ENCODE peak calls at places on chromosomes 7 and 10, in five cellular contexts. One of them, this sample, is unnamed.
A peak's percentile ranks its signal among the peaks of the same experiment; 100 is the strongest.

GRCh38 chr7:15967121-15967520 is 280.6 kb upstream of the MEOX2 start:
- DNase-seq in sigmoid colon: no peak
- DNase-seq in fibroblast of lung: no peak
- DNase-seq in HepG2: no peak
- DNase-seq in endothelial cell of umbilical vein: no peak
- DNase-seq in this sample: no peak

GRCh38 chr10:43942096-43942885 is 293.6 kb upstream of the ZNF32 start:
- DNase-seq in HepG2: no peak
- DNase-seq in endothelial cell of umbilical vein: no peak
- DNase-seq in sigmoid colon: no peak
- DNase-seq in fibroblast of lung: no peak
- DNase-seq in this sample: no peak

GRCh38 chr10:19993714-19994343 is 177.6 kb downstream of the PLXDC2 start:
- DNase-seq in HepG2: no peak
- DNase-seq in endothelial cell of umbilical vein: no peak
- DNase-seq in fibroblast of lung: peak; percentile 81
- DNase-seq in sigmoid colon: no peak
- DNase-seq in this sample: no peak

GRCh38 chr10:48507933-48508830 is 96.7 kb downstream of the ARHGAP22 start:
- DNase-seq in sigmoid colon: peak; percentile 71
- DNase-seq in HepG2: no peak
- DNase-seq in endothelial cell of umbilical vein: peak; percentile 43
- DNase-seq in fibroblast of lung: peak; percentile 38
- DNase-seq in this sample: no peak

GRCh38 chr7:25739096-25739495 is 412.9 kb upstream of the NFE2L3 start:
- DNase-seq in HepG2: no peak
- DNase-seq in sigmoid colon: no peak
- DNase-seq in fibroblast of lung: no peak
- DNase-seq in endothelial cell of umbilical vein: no peak
- DNase-seq in this sample: no peak

GRCh38 chr10:103645141-103646054 is 151.9 kb downstream of the NEURL1 start:
- DNase-seq in fibroblast of lung: peak; percentile 92
- DNase-seq in sigmoid colon: peak; percentile 86
- DNase-seq in HepG2: peak; percentile 87
- DNase-seq in endothelial cell of umbilical vein: peak; percentile 20
- DNase-seq in this sample: peak; percentile 66

GRCh38 chr10:99777918-99778716 is 4.3 kb upstream of the ABCC2 start:
- DNase-seq in endothelial cell of umbilical vein: peak; percentile 37
- DNase-seq in sigmoid colon: no peak
- DNase-seq in HepG2: peak; percentile 39
- DNase-seq in fibroblast of lung: no peak
- DNase-seq in this sample: no peak

GRCh38 chr10:94902570-94902969 is 35.9 kb upstream of the CYP2C9 start:
- DNase-seq in sigmoid colon: no peak
- DNase-seq in HepG2: peak; percentile 91
- DNase-seq in fibroblast of lung: no peak
- DNase-seq in endothelial cell of umbilical vein: no peak
- DNase-seq in this sample: no peak

GRCh38 chr7:4744391-4745264 is 30.8 kb upstream of the AP5Z1 start:
- DNase-seq in HepG2: peak; percentile 93
- DNase-seq in endothelial cell of umbilical vein: peak; percentile 96
- DNase-seq in fibroblast of lung: peak; percentile 100
- DNase-seq in sigmoid colon: peak; percentile 99
- DNase-seq in this sample: peak; percentile 98
- TF ChIP-seq CTCF in HepG2: peak; percentile 3
- TF ChIP-seq CTCF in endothelial cell of umbilical vein: no peak
- TF ChIP-seq CTCF in fibroblast of lung: no peak
- TF ChIP-seq CTCF in sigmoid colon: no peak
- TF ChIP-seq CTCF in this sample: no peak

GRCh38 chr10:11006428-11006825 is 11.2 kb upstream of the CELF2 start:
- DNase-seq in HepG2: no peak
- DNase-seq in fibroblast of lung: no peak
- DNase-seq in sigmoid colon: no peak
- DNase-seq in endothelial cell of umbilical vein: no peak
- DNase-seq in this sample: no peak
- H3K4me3 ChIP-seq in HepG2: no peak overlapping the region
- H3K4me3 ChIP-seq in fibroblast of lung: no peak overlapping the region
- H3K4me3 ChIP-seq in sigmoid colon: no peak overlapping the region
- H3K4me3 ChIP-seq in endothelial cell of umbilical vein: no peak overlapping the region
- H3K4me3 ChIP-seq in this sample: no peak overlapping the region

DNA sequence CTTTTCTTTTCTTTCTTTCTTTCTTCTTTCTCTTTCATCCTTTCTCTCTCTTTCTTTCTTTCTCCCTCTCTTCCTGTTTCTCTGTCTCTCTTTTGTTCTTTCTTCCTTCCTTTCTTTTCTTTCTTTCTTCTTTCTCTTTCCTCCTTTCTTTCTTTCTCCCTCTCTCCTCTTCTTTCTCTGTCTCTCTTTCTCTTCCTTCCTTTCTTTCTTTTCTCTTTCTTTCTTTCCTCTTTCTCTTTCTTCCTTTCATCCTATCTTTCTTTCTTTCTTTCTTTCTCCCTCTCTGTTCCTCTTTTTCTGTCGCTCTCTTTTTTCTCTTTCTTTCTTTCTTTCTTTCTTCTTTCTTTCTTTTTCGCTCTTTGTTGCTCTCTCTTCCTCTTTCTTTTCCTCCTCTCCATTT is 1149.2 kb upstream of the AUTS2 start:
- DNase-seq in fibroblast of lung: no peak
- DNase-seq in HepG2: no peak
- DNase-seq in sigmoid colon: no peak
- DNase-seq in endothelial cell of umbilical vein: no peak
- DNase-seq in this sample: no peak
- TF ChIP-seq CTCF in fibroblast of lung: no peak
- TF ChIP-seq CTCF in HepG2: no peak
- TF ChIP-seq CTCF in sigmoid colon: no peak
- TF ChIP-seq CTCF in endothelial cell of umbilical vein: no peak
- TF ChIP-seq CTCF in this sample: no peak

DNA sequence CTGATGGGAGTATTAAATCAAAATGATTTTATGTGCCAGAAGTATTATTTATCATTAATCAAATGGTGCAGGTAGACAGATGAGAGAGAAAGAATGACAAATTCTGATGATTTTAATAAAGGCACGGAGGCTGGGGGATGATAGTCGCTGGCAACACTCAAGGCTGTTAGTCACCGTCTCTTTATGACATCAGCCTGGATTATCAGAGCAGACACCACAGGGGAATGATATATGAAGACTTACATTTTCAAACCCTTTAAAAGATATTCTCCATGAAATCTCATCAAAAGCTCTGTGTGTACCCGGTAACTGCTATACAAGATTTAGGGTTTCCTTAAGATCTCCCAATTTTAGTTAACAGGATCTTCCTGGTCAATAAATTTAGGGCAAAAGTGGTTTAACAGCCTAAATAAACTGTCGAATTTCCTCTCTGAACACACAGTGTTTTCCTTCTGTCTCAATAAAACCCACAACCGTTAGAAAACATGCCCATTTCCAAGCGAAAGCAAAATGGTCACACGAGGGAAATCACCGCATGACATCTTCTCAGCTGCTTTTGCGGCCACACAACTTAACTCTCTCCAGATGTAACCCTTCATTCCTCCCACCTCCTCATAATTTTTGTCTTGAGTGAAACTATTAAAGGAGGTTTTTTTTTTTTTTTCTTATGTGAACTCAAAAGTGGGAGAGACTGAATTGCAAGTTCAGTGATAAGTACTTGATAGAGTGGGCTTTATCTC is 133.2 kb upstream of the FAM171A1 start:
- DNase-seq in endothelial cell of umbilical vein: no peak
- DNase-seq in HepG2: no peak
- DNase-seq in sigmoid colon: no peak
- DNase-seq in fibroblast of lung: peak; percentile 33
- DNase-seq in this sample: no peak
- H3K4me3 ChIP-seq in endothelial cell of umbilical vein: no peak overlapping the region
- H3K4me3 ChIP-seq in HepG2: no peak overlapping the region
- H3K4me3 ChIP-seq in sigmoid colon: no peak overlapping the region
- H3K4me3 ChIP-seq in fibroblast of lung: peak overlapping the region; percentile 18
- H3K4me3 ChIP-seq in this sample: no peak overlapping the region

GRCh38 chr7:30684351-30684750 is 2.1 kb upstream of the CRHR2 start:
- DNase-seq in endothelial cell of umbilical vein: no peak
- DNase-seq in sigmoid colon: no peak
- DNase-seq in fibroblast of lung: no peak
- DNase-seq in HepG2: no peak
- DNase-seq in this sample: no peak

GRCh38 chr7:30683306-30683705 is 1.1 kb upstream of the CRHR2 start:
- DNase-seq in sigmoid colon: no peak
- DNase-seq in endothelial cell of umbilical vein: no peak
- DNase-seq in fibroblast of lung: no peak
- DNase-seq in HepG2: no peak
- DNase-seq in this sample: no peak

GRCh38 chr7:30683839-30684238 is 1.6 kb upstream of the CRHR2 start:
- DNase-seq in HepG2: no peak
- DNase-seq in fibroblast of lung: no peak
- DNase-seq in sigmoid colon: no peak
- DNase-seq in endothelial cell of umbilical vein: no peak
- DNase-seq in this sample: no peak

GRCh38 chr7:30681262-30682130 is 760 bp downstream of the CRHR2 start:
- DNase-seq in HepG2: no peak
- DNase-seq in endothelial cell of umbilical vein: no peak
- DNase-seq in sigmoid colon: no peak
- DNase-seq in fibroblast of lung: no peak
- DNase-seq in this sample: no peak

GRCh38 chr7:30682131-30683083 is at the start of gene CRHR2:
- DNase-seq in fibroblast of lung: no peak
- DNase-seq in endothelial cell of umbilical vein: peak; percentile 4
- DNase-seq in sigmoid colon: no peak
- DNase-seq in HepG2: no peak
- DNase-seq in this sample: no peak
- TF ChIP-seq CTCF in fibroblast of lung: no peak
- TF ChIP-seq CTCF in endothelial cell of umbilical vein: peak; percentile 28
- TF ChIP-seq CTCF in sigmoid colon: no peak
- TF ChIP-seq CTCF in HepG2: peak; percentile 68
- TF ChIP-seq CTCF in this sample: peak; percentile 28

GRCh38 chr7:73718438-73718881 is 1.0 kb downstream of the STX1A start:
- DNase-seq in fibroblast of lung: no peak
- DNase-seq in endothelial cell of umbilical vein: no peak
- DNase-seq in HepG2: no peak
- DNase-seq in sigmoid colon: no peak
- DNase-seq in this sample: no peak

GRCh38 chr7:73717025-73717807 is 2.3 kb downstream of the STX1A start:
- DNase-seq in HepG2: no peak
- DNase-seq in endothelial cell of umbilical vein: peak; percentile 49
- DNase-seq in fibroblast of lung: peak; percentile 61
- DNase-seq in sigmoid colon: peak; percentile 85
- DNase-seq in this sample: no peak

GRCh38 chr7:73715648-73716317 is 3.7 kb downstream of the STX1A start:
- DNase-seq in HepG2: peak; percentile 90
- DNase-seq in endothelial cell of umbilical vein: peak; percentile 95
- DNase-seq in sigmoid colon: no peak
- DNase-seq in fibroblast of lung: peak; percentile 96
- DNase-seq in this sample: peak; percentile 48

GRCh38 chr7:73717991-73718405 is 1.5 kb downstream of the STX1A start:
- DNase-seq in fibroblast of lung: peak; percentile 64
- DNase-seq in sigmoid colon: no peak
- DNase-seq in HepG2: no peak
- DNase-seq in endothelial cell of umbilical vein: peak; percentile 97
- DNase-seq in this sample: peak; percentile 69

DNA sequence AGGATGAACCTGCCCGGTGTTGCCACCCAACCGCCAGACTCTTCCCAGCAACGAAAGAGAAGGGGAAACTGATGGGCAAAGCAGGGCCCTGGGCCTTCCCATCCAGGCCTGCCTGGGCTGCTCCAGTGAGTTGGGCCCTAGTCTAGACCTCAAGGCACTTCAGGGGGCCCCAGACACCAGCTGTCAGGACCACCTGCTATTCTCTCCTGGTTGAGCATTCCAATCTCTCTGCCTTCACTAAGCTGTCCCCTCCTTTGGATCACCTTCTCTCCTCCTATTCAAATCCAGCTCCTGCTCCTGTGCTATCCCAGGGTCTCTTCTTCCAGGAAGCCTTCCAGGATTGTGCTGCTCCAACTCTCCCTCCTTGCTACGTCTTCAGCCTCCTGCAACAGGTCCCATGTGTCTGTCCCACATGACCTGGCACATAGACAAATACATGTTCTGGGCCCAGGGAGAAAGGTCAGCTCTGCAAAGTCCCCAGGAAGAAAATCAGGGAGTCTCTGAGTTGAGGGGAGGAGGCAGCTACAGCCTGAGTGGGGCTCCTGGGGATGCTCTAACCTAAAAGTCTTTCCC is 3.1 kb downstream of the STX1A start:
- DNase-seq in fibroblast of lung: no peak
- DNase-seq in sigmoid colon: no peak
- DNase-seq in endothelial cell of umbilical vein: no peak
- DNase-seq in HepG2: no peak
- DNase-seq in this sample: no peak
- H3K4me3 ChIP-seq in fibroblast of lung: no peak overlapping the region
- H3K4me3 ChIP-seq in sigmoid colon: no peak overlapping the region
- H3K4me3 ChIP-seq in endothelial cell of umbilical vein: no peak overlapping the region
- H3K4me3 ChIP-seq in HepG2: peak overlapping the region; percentile 13
- H3K4me3 ChIP-seq in this sample: peak overlapping the region; percentile 11

GRCh38 chr7:7978860-7979259 is 10.3 kb downstream of the GLCCI1 start:
- DNase-seq in endothelial cell of umbilical vein: peak; percentile 13
- DNase-seq in fibroblast of lung: peak; percentile 36
- DNase-seq in HepG2: no peak
- DNase-seq in sigmoid colon: no peak
- DNase-seq in this sample: no peak
- TF ChIP-seq CTCF in endothelial cell of umbilical vein: no peak
- TF ChIP-seq CTCF in fibroblast of lung: no peak
- TF ChIP-seq CTCF in HepG2: no peak
- TF ChIP-seq CTCF in sigmoid colon: no peak
- TF ChIP-seq CTCF in this sample: no peak

This sample was measured in astrocyte of the cerebellum.